ENCODE peak calls at places on chromosomes 5 and 9, in five cellular contexts. U is body of pancreas; D is MM.1S; W is AG04450; H is CD4-positive, alpha-beta T cell. T is an unnamed sample.

GRCh38 chr5:68962632-68963484 is 131.0 kb upstream of the SLC30A5 start:
- DNase-seq in D (peak; percentile 9), H (no peak), W (peak; percentile 3), U (peak; percentile 67), T (no peak)

GRCh38 chr5:135615581-135616260 is 36.9 kb upstream of the CXCL14 start:
- DNase-seq in W (no peak), D (no peak), U (no peak), H (no peak), T (no peak)

GRCh38 chr9:14687042-14687719 is 6.1 kb downstream of the ZDHHC21 start:
- DNase-seq in U (no peak), D (no peak), W (peak; percentile 23), H (no peak), T (no peak)

GRCh38 chr9:100549048-100549447 is 28.8 kb upstream of the CAVIN4 start:
- DNase-seq in H (no peak), D (no peak), U (no peak), W (no peak), T (no peak)

GRCh38 chr5:1013238-1013947 is 4.8 kb downstream of the NKD2 start:
- DNase-seq in W (no peak), D (no peak), U (no peak), H (no peak), T (peak; percentile 42)

GRCh38 chr5:54553659-54554207 is 36.2 kb downstream of the SNX18 start:
- DNase-seq in U (no peak), D (no peak), W (no peak), H (no peak), T (no peak)

GRCh38 chr5:150153957-150154617 is 1.6 kb downstream of the PDGFRB start:
- DNase-seq in D (no peak), W (no peak), U (no peak), H (no peak), T (no peak)

GRCh38 chr5:119386945-119387344 is 31.1 kb downstream of the TNFAIP8 start:
- DNase-seq in U (peak; percentile 42), H (no peak), W (no peak), D (no peak), T (no peak)

GRCh38 chr5:10018670-10019069 is 231.0 kb downstream of the ATPSCKMT start:
- DNase-seq in D (no peak), U (no peak), W (peak; percentile 60), H (no peak), T (no peak)
- H3K27ac ChIP-seq in D (no peak overlapping the region), U (no peak overlapping the region), W (peak overlapping the region; percentile 59), H (no peak overlapping the region), T (no peak overlapping the region)

DNA sequence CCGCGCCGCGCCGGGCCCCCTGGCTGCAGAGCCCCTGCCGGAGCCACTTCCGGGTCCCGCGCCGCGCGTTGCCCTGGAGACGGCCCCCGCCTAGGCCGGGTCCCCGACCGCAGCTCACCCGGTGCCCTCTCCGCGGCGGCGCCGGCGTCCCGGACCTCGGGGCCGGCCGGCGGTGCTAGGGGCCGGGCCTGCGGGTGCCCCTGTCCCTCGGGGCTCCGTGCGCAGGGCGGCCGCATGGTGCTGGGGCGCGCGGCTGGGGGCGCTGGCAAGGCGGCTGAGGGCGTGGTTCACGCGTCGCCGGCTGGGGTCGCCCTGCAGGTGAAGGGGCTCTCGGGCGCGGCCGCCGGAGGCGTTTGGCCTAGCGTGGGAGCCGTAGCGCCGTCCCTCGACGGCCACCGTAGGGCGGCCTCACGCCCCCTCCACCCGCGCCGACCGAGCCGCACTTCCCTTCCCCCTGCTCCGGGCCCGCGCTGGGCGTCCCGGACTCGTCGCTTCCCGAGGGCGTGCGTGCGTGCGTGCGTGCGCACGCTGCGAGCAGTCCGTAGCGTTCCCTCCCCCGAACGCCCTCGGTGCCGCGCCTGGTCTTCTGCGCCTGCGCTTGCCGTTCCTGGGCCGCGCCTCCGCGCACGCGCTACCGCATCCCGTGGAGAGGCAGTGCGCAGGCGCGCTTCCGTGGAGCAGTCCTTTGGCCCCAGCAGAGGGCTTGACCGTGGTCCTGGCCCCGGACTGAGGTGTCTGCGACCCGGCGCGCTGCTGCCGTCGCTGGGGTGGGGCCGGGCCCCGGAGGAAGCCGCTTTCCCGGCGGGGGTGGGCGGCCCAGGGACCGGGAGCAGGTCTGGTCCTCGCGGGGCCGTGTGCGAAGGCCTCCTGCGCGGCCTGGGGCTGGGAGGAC is at the start of gene TMEM250:
- DNase-seq in W (peak; percentile 94), D (peak; percentile 96), H (peak; percentile 95), U (peak; percentile 96), T (peak; percentile 98)
- TF ChIP-seq CTCF in W (no peak), D (no peak), H (no peak), U (peak; percentile 25), T (peak; percentile 10)

GRCh38 chr5:172718527-172719114 is 52.4 kb downstream of the DUSP1 start:
- DNase-seq in W (no peak), D (no peak), H (no peak), U (no peak), T (no peak)

GRCh38 chr5:172717481-172718195 is 53.4 kb downstream of the DUSP1 start:
- DNase-seq in H (no peak), U (no peak), W (no peak), D (no peak), T (no peak)

GRCh38 chr5:172715421-172715780 is 55.6 kb downstream of the DUSP1 start:
- DNase-seq in H (no peak), D (no peak), U (no peak), W (no peak), T (no peak)

GRCh38 chr5:172715931-172716682 is 54.9 kb downstream of the DUSP1 start:
- DNase-seq in U (no peak), D (no peak), H (no peak), W (no peak), T (no peak)

GRCh38 chr5:172716796-172717313 is 54.1 kb downstream of the DUSP1 start:
- DNase-seq in W (peak; percentile 59), U (peak; percentile 81), D (peak; percentile 71), H (peak; percentile 81), T (peak; percentile 89)
- H3K27ac ChIP-seq in W (no peak overlapping the region), U (no peak overlapping the region), D (no peak overlapping the region), H (no peak overlapping the region), T (peak overlapping the region; percentile 87)

GRCh38 chr9:28714175-28714574 is 1140.9 kb upstream of the C9orf72 start:
- DNase-seq in U (no peak), W (no peak), H (no peak), D (no peak), T (no peak)
- TF ChIP-seq CTCF in U (no peak), W (no peak), H (no peak), D (no peak), T (no peak)

GRCh38 chr5:134438268-134438622 is 26.6 kb upstream of the CDKN2AIPNL start:
- DNase-seq in U (no peak), D (no peak), W (no peak), H (no peak), T (no peak)
- H3K27ac ChIP-seq in U (peak overlapping the region; percentile 89), D (no peak overlapping the region), W (peak overlapping the region; percentile 97), H (no peak overlapping the region), T (peak overlapping the region; percentile 84)

DNA sequence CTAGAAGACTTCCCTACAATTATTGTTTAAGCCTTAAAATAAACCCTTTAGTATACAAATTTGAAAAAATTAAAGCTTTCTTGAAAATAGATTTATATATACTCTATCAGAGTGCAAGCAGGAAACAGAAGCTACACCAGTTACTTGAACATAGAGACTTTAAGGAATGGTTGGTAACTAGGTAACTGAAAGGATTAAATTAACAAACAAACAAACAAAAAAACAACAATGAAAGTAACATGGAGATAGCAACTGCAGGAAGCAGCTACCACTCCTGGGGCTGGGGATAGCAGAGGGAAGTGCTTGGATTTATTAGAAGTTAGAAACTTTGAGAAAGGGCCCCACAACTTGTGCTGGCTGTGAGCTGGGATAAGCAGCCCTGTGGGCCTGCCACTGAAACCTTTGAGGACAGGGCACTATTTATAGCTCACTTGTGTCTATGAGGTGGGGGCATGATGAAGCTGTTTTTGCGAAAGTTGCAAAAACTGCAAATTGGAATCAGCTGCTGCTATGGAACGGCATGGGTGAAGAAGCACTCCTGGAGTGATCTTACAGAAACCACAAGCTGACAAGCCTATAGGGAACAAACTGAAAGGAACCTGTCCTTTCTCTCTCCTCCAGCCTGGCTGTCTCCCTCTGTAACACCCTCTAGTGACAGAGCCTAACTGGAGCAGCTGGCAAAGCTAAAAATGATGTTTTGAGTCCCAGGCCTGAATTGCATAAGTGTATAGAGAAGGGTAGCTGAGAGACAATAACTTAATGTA is 91.3 kb upstream of the RANBP6 start:
- DNase-seq in H (no peak), W (no peak), U (peak; percentile 20), D (peak; percentile 90), T (no peak)
- TF ChIP-seq CTCF in H (no peak), W (peak; percentile 38), U (no peak), D (peak; percentile 72), T (peak; percentile 32)

DNA sequence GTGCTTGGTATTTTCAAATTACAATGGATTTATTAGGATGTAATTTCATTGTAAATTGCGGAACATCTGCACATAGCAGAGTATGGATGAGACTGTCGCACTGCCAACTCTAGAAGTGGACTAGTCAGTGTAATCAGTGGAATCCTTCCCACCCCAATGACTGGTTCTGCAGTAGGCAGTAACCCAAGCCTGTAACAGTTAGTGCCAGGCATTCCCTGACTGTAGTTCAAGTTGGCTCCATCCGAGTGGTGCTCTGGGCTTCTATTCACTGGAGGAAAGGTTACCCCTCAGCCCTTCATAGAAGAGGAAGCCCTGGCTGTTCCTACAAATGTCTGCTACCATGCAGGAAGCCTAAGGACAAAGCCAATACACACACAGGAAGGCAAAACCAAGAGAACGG is 23.2 kb downstream of the AK3 start:
- DNase-seq in W (no peak), D (no peak), U (no peak), H (no peak), T (no peak)
- H3K27ac ChIP-seq in W (no peak overlapping the region), D (no peak overlapping the region), U (no peak overlapping the region), H (no peak overlapping the region), T (no peak overlapping the region)

GRCh38 chr9:36833954-36834353 is 200.1 kb downstream of the PAX5 start:
- DNase-seq in H (no peak), U (no peak), D (no peak), W (no peak), T (no peak)
- TF ChIP-seq CTCF in H (no peak), U (no peak), D (no peak), W (no peak), T (no peak)

GRCh38 chr5:83991566-83992224 is 271.0 kb upstream of the HAPLN1 start:
- DNase-seq in D (no peak), U (no peak), W (no peak), H (no peak), T (no peak)
- H3K27ac ChIP-seq in D (no peak overlapping the region), U (no peak overlapping the region), W (no peak overlapping the region), H (no peak overlapping the region), T (no peak overlapping the region)